ENCODE peak calls at places on chromosomes 7 and 10, in seven cellular contexts. One of them, this sample, is unnamed.

GRCh38 chr7:77657427-77658331 is 38.6 kb upstream of the RSBN1L start:
- DNase-seq in naive thymus-derived CD8-positive, alpha-beta T cell: peak; percentile 16
- DNase-seq in stimulated activated naive CD8-positive, alpha-beta T cell treated with anti-CD3 and anti-CD28 coated beads, Interleukin-15, amount 100 ng/mL, for 72 hours: no peak
- DNase-seq in heart left ventricle: no peak
- DNase-seq in GM23338: peak; percentile 58
- DNase-seq in KG1: peak; percentile 11
- DNase-seq in anterior cingulate cortex: no peak
- DNase-seq in this sample: no peak

GRCh38 chr7:158432369-158433270 is 155.0 kb downstream of the PTPRN2 start:
- DNase-seq in naive thymus-derived CD8-positive, alpha-beta T cell: no peak
- DNase-seq in heart left ventricle: no peak
- DNase-seq in KG1: no peak
- DNase-seq in anterior cingulate cortex: no peak
- DNase-seq in GM23338: no peak
- DNase-seq in stimulated activated naive CD8-positive, alpha-beta T cell treated with anti-CD3 and anti-CD28 coated beads, Interleukin-15, amount 100 ng/mL, for 72 hours: no peak
- DNase-seq in this sample: no peak

GRCh38 chr10:91424016-91424415 is 13.9 kb downstream of the HECTD2 start:
- DNase-seq in GM23338: no peak
- DNase-seq in heart left ventricle: no peak
- DNase-seq in anterior cingulate cortex: no peak
- DNase-seq in KG1: no peak
- DNase-seq in stimulated activated naive CD8-positive, alpha-beta T cell treated with anti-CD3 and anti-CD28 coated beads, Interleukin-15, amount 100 ng/mL, for 72 hours: no peak
- DNase-seq in naive thymus-derived CD8-positive, alpha-beta T cell: no peak
- DNase-seq in this sample: no peak

GRCh38 chr7:129163875-129164544 is 19.5 kb downstream of the TSPAN33 start:
- DNase-seq in naive thymus-derived CD8-positive, alpha-beta T cell: no peak
- DNase-seq in anterior cingulate cortex: no peak
- DNase-seq in GM23338: peak; percentile 84
- DNase-seq in heart left ventricle: no peak
- DNase-seq in KG1: no peak
- DNase-seq in stimulated activated naive CD8-positive, alpha-beta T cell treated with anti-CD3 and anti-CD28 coated beads, Interleukin-15, amount 100 ng/mL, for 72 hours: no peak
- DNase-seq in this sample: no peak

GRCh38 chr7:158976468-158976848 is 120.1 kb downstream of the DYNC2I1 start:
- DNase-seq in GM23338: no peak
- DNase-seq in stimulated activated naive CD8-positive, alpha-beta T cell treated with anti-CD3 and anti-CD28 coated beads, Interleukin-15, amount 100 ng/mL, for 72 hours: peak; percentile 45
- DNase-seq in KG1: no peak
- DNase-seq in heart left ventricle: no peak
- DNase-seq in naive thymus-derived CD8-positive, alpha-beta T cell: no peak
- DNase-seq in anterior cingulate cortex: no peak
- DNase-seq in this sample: no peak

GRCh38 chr7:116522247-116522646 is 2.6 kb upstream of the CAV1 start:
- DNase-seq in anterior cingulate cortex: no peak
- DNase-seq in KG1: no peak
- DNase-seq in GM23338: peak; percentile 66
- DNase-seq in naive thymus-derived CD8-positive, alpha-beta T cell: no peak
- DNase-seq in heart left ventricle: no peak
- DNase-seq in stimulated activated naive CD8-positive, alpha-beta T cell treated with anti-CD3 and anti-CD28 coated beads, Interleukin-15, amount 100 ng/mL, for 72 hours: no peak
- DNase-seq in this sample: no peak

GRCh38 chr7:128358233-128358632 is 3.3 kb downstream of the PRRT4 start:
- DNase-seq in stimulated activated naive CD8-positive, alpha-beta T cell treated with anti-CD3 and anti-CD28 coated beads, Interleukin-15, amount 100 ng/mL, for 72 hours: no peak
- DNase-seq in heart left ventricle: no peak
- DNase-seq in KG1: no peak
- DNase-seq in anterior cingulate cortex: no peak
- DNase-seq in GM23338: no peak
- DNase-seq in naive thymus-derived CD8-positive, alpha-beta T cell: no peak
- DNase-seq in this sample: no peak

GRCh38 chr10:103442031-103442461 is 10.1 kb downstream of the CALHM2 start:
- DNase-seq in KG1: no peak
- DNase-seq in anterior cingulate cortex: no peak
- DNase-seq in stimulated activated naive CD8-positive, alpha-beta T cell treated with anti-CD3 and anti-CD28 coated beads, Interleukin-15, amount 100 ng/mL, for 72 hours: no peak
- DNase-seq in naive thymus-derived CD8-positive, alpha-beta T cell: no peak
- DNase-seq in GM23338: no peak
- DNase-seq in heart left ventricle: peak; percentile 52
- DNase-seq in this sample: no peak

GRCh38 chr10:78802866-78803265 is 265.9 kb upstream of the ZMIZ1 start:
- DNase-seq in GM23338: no peak
- DNase-seq in anterior cingulate cortex: no peak
- DNase-seq in naive thymus-derived CD8-positive, alpha-beta T cell: no peak
- DNase-seq in KG1: no peak
- DNase-seq in heart left ventricle: peak; percentile 63
- DNase-seq in stimulated activated naive CD8-positive, alpha-beta T cell treated with anti-CD3 and anti-CD28 coated beads, Interleukin-15, amount 100 ng/mL, for 72 hours: no peak
- DNase-seq in this sample: no peak